ENCODE peak calls at places on chromosome 1, in ten cellular contexts. A is stimulated activated CD8-positive, alpha-beta memory T cell treated with anti-CD3 and anti-CD28 coated beads, Interleukin-12 subunit alpha, Interleukin-12 subunit beta, amount 100 ng/mL, for 1 hour; P is effector memory CD4-positive, alpha-beta T cell; S is activated naive CD8-positive, alpha-beta T cell treated with anti-CD3 and anti-CD28 coated beads, Interleukin-2, amount 50 U/mL, for 24 hours; X is NAMALWA; M is GM03348; H is kidney epithelial cell; R is A549; W is caudate nucleus; O is cardiac muscle cell. B is an unnamed sample.

GRCh38 chr1:5721634-5722215 is 270.5 kb downstream of the NPHP4 start:
- DNase-seq in A (no peak), P (no peak), S (no peak), X (peak; percentile 50), M (no peak), H (no peak), R (no peak), W (no peak), O (no peak), B (no peak)

GRCh38 chr1:21124846-21125245 is 51.9 kb downstream of the EIF4G3 start:
- DNase-seq in A (no peak), P (no peak), S (no peak), X (no peak), M (peak; percentile 58), H (no peak), R (no peak), W (no peak), O (peak; percentile 33), B (no peak)

GRCh38 chr1:31064115-31064514 is 1.4 kb downstream of the PUM1 start:
- DNase-seq in A (no peak), P (no peak), S (no peak), X (no peak), M (no peak), H (no peak), R (no peak), W (no peak), O (no peak), B (no peak)

GRCh38 chr1:217067642-217068041 is 344.4 kb upstream of the ESRRG start:
- DNase-seq in A (no peak), P (no peak), S (no peak), X (no peak), M (no peak), H (no peak), R (no peak), W (no peak), O (no peak), B (no peak)

GRCh38 chr1:29650476-29650875 is 414.2 kb downstream of the PTPRU start:
- DNase-seq in A (no peak), P (no peak), S (no peak), X (no peak), M (no peak), H (no peak), R (no peak), W (no peak), O (no peak), B (no peak)

GRCh38 chr1:5485436-5485835 is 506.8 kb downstream of the NPHP4 start:
- DNase-seq in A (no peak), P (no peak), S (no peak), X (no peak), M (no peak), H (no peak), R (no peak), W (no peak), O (no peak), B (no peak)

GRCh38 chr1:198030682-198031081 is 113.5 kb downstream of the LHX9 start:
- DNase-seq in A (no peak), P (no peak), S (no peak), X (no peak), M (peak; percentile 21), H (no peak), R (no peak), W (no peak), O (peak; percentile 38), B (no peak)

GRCh38 chr1:57982852-57983251 is 559.0 kb upstream of the DAB1 start:
- DNase-seq in A (no peak), P (no peak), S (no peak), X (no peak), M (no peak), H (no peak), R (no peak), W (no peak), O (no peak), B (no peak)

GRCh38 chr1:8281843-8282509 is 35.9 kb upstream of the SLC45A1 start:
- DNase-seq in A (no peak), P (no peak), S (no peak), X (no peak), M (no peak), H (no peak), R (no peak), W (no peak), O (no peak), B (peak; percentile 67)

GRCh38 chr1:239243003-239243402 is 143.4 kb upstream of the CHRM3 start:
- DNase-seq in A (no peak), P (no peak), S (no peak), X (no peak), M (no peak), H (no peak), R (no peak), W (no peak), O (no peak), B (no peak)

GRCh38 chr1:240941706-240942370 is 329.9 kb upstream of the GREM2 start:
- DNase-seq in A (no peak), P (no peak), S (no peak), X (no peak), M (no peak), H (no peak), R (no peak), W (no peak), O (no peak), B (peak; percentile 11)

GRCh38 chr1:8944006-8944405 is 1.7 kb upstream of the CA6 start:
- DNase-seq in A (no peak), P (no peak), S (no peak), X (no peak), M (no peak), H (no peak), R (no peak), W (no peak), O (no peak), B (no peak)

GRCh38 chr1:230629511-230629910 is 12.8 kb upstream of the COG2 start:
- DNase-seq in A (no peak), P (no peak), S (no peak), X (no peak), M (no peak), H (no peak), R (no peak), W (no peak), O (no peak), B (no peak)

B was measured in Ammon's horn.